ENCODE peak calls at places on chromosomes 11 and 22, in nine cellular contexts. E is AG20443, T is T-cell, G is iPS-NIHi11, F is ACHN, M is astrocyte of the spinal cord, L is ELR, P is AG10803, D is Panc1. K is an unnamed sample.

GRCh38 chr22:42780070-42780540 is 59.4 kb upstream of the A4GALT start:
- DNase-seq in E (peak), T (no peak), G (peak), F (peak), M (peak), L (peak), P (peak), D (peak), K (peak)

GRCh38 chr11:95991101-95991500 is 67.2 kb upstream of the MTMR2 start:
- DNase-seq in E (no peak), T (no peak), G (peak), F (peak), M (peak), L (no peak), P (peak), D (no peak), K (no peak)

GRCh38 chr11:130397780-130398179 is 30.6 kb downstream of the ADAMTS8 start:
- DNase-seq in E (no peak), T (no peak), G (no peak), F (no peak), M (no peak), L (no peak), P (no peak), D (no peak), K (no peak)

GRCh38 chr11:134781335-134781970 is 369.4 kb upstream of the B3GAT1 start:
- DNase-seq in E (no peak), T (no peak), G (no peak), F (no peak), M (no peak), L (no peak), P (no peak), D (no peak), K (no peak)

GRCh38 chr22:45977003-45977395 is at the start of gene WNT7B:
- DNase-seq in E (no peak), T (no peak), G (no peak), F (no peak), M (no peak), L (no peak), P (no peak), D (no peak), K (no peak)

GRCh38 chr22:36021649-36022048 is 7.0 kb downstream of the RBFOX2 start:
- DNase-seq in E (no peak), T (no peak), G (no peak), F (no peak), M (no peak), L (no peak), P (no peak), D (no peak), K (no peak)

GRCh38 chr22:31857247-31857646 is 87.1 kb upstream of the YWHAH start:
- DNase-seq in E (no peak), T (no peak), G (peak), F (no peak), M (no peak), L (no peak), P (no peak), D (no peak), K (no peak)

GRCh38 chr11:115085461-115086220 is 407.3 kb downstream of the NXPE2 start:
- DNase-seq in E (no peak), T (no peak), G (no peak), F (no peak), M (no peak), L (no peak), P (no peak), D (no peak), K (no peak)

GRCh38 chr11:74720596-74721478 is 10.4 kb downstream of the CHRDL2 start:
- DNase-seq in E (no peak), T (no peak), G (no peak), F (no peak), M (no peak), L (no peak), P (peak), D (no peak), K (no peak)

GRCh38 chr11:46047520-46047919 is 73.7 kb downstream of the PHF21A start:
- DNase-seq in E (no peak), T (no peak), G (no peak), F (no peak), M (no peak), L (no peak), P (peak), D (no peak), K (no peak)

GRCh38 chr11:113197456-113197855 is 116.9 kb upstream of the TTC12 start:
- DNase-seq in E (no peak), T (no peak), G (no peak), F (no peak), M (no peak), L (no peak), P (peak), D (no peak), K (no peak)

GRCh38 chr11:60307507-60308195 is 19.4 kb upstream of the MS4A6E start:
- DNase-seq in E (no peak), T (no peak), G (no peak), F (no peak), M (no peak), L (peak), P (no peak), D (no peak), K (no peak)

GRCh38 chr11:114152162-114152561 is 92.7 kb downstream of the ZBTB16 start:
- DNase-seq in E (no peak), T (no peak), G (no peak), F (no peak), M (no peak), L (no peak), P (no peak), D (no peak), K (no peak)

GRCh38 chr11:86183694-86184093 is 60.9 kb upstream of the EED start:
- DNase-seq in E (no peak), T (no peak), G (no peak), F (peak), M (peak), L (peak), P (no peak), D (no peak), K (no peak)

K was measured in RKO.